ENCODE peak calls at places on chromosomes 1 and 21, in five cellular contexts. D is CD8-positive, alpha-beta memory T cell; C is breast epithelium; A is lung; N is effector memory CD4-positive, alpha-beta T cell. V is an unnamed sample.
A peak's percentile ranks its signal among the peaks of the same experiment; 100 is the strongest.

GRCh38 chr1:114289321-114289720 is 135.7 kb upstream of the SYT6 start:
- DNase-seq in D (no peak), C (no peak), A (no peak), N (no peak), V (no peak)

GRCh38 chr1:1908506-1908791 is 6.6 kb upstream of the CALML6 start:
- DNase-seq in D (no peak), C (no peak), A (no peak), N (no peak), V (no peak)

GRCh38 chr1:229420765-229421164 is 13.1 kb downstream of the ACTA1 start:
- DNase-seq in D (no peak), C (no peak), A (no peak), N (no peak), V (peak; percentile 51)

GRCh38 chr1:151458936-151459330 is 361 bp downstream of the POGZ start:
- DNase-seq in D (peak; percentile 77), C (peak; percentile 56), A (peak; percentile 65), N (peak; percentile 46), V (peak; percentile 83)

GRCh38 chr1:181033128-181033798 is 520 bp upstream of the MR1 start:
- DNase-seq in D (peak; percentile 55), C (no peak), A (peak; percentile 46), N (peak; percentile 6), V (no peak)

GRCh38 chr1:47031585-47031984 is 8.1 kb downstream of the CYP4X1 start:
- DNase-seq in D (no peak), C (no peak), A (no peak), N (no peak), V (no peak)

GRCh38 chr1:197360068-197360467 is 92.0 kb downstream of the CRB1 start:
- DNase-seq in D (no peak), C (no peak), A (no peak), N (no peak), V (no peak)

GRCh38 chr1:112998592-112999235 is 42.7 kb upstream of the SLC16A1 start:
- DNase-seq in D (no peak), C (no peak), A (no peak), N (no peak), V (no peak)

GRCh38 chr1:76491737-76492136 is 375.5 kb upstream of the ST6GALNAC5 start:
- DNase-seq in D (no peak), C (no peak), A (no peak), N (no peak), V (no peak)

DNA sequence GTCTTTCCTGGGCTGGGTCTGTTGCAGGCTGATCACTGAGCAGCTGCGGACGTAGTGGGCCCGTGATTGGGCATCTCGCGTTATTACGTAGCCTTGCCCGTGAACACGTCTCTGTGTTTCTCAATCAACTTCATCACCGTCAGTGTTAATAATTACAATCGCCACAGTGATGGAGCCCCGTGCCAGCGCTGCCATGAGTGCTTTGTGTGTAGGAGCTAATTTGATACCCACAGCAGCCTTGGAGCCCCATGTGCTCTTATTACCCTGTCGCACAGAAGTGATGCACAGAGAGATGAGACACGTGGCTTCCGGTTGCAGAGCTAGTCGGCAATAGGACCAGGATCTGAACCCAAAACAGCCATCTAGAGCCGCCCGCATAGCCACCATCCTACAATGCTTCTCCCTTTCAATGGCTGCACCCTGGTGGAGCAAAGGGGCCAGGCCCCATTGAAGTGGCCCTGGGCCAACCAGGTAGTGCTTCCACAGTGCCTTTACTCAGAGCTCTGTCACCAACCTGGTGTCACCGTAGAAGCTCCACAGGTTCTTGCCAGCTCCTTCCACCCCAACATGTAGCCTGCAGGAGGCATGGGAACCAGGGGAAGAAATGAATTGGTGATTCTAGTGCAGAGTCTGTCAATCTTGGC is 398.5 kb upstream of the VAMP3 start:
- DNase-seq in D (no peak), C (no peak), A (no peak), N (no peak), V (no peak)
- H3K9me3 ChIP-seq in D (no peaks in the 10 kb centered on the region), C (no peaks in the 10 kb centered on the region), A (no peaks in the 10 kb centered on the region), N (no peaks in the 10 kb centered on the region), V (no peaks in the 10 kb centered on the region)

DNA sequence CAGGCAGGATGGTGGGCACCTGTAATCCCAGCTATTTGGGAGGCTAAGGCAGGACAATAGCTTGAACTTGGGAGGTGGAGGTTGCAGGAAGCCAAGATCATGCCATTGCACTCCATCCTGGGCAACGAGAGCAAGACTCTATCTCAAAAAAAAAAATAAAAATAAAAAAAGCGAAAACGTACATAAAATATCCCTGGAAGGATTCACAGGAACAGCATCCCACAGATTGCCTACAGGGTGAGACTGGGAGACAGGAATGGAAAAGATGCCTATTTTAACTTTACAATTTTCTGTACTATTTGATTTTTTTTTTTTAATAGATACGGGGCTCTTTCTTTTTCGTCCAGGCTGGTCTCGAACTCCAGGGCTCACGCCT is 604 bp upstream of the NBPF3 start:
- DNase-seq in D (no peak), C (no peak), A (no peak), N (no peak), V (no peak)
- H3K9me3 ChIP-seq in D (no peaks in the 10 kb centered on the region), C (no peaks in the 10 kb centered on the region), A (no peaks in the 10 kb centered on the region), N (no peaks in the 10 kb centered on the region), V (no peaks in the 10 kb centered on the region)

DNA sequence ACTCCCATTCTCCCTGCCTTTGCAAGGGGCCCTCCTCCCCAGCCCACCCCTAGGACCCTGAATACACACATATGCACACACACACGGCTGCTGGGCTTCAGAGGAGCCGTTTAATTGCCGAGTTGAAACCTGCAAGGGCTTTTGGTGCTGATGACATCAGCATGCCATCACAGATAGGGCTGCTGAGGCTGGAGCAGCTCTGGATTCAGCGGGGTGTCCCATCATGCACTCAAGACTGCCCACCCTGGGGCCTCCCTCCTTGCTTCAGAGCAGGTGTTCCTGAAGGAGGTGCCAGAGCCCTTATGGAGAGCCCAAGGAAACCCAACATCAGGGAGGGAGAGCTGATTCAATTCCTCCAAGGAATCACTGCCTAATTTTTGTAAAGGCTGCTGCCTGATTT is 5.7 kb downstream of the SYT2 start:
- DNase-seq in D (no peak), C (no peak), A (no peak), N (no peak), V (no peak)
- H3K9me3 ChIP-seq in D (no peaks in the 10 kb centered on the region), C (no peaks in the 10 kb centered on the region), A (no peaks in the 10 kb centered on the region), N (no peaks in the 10 kb centered on the region), V (no peaks in the 10 kb centered on the region)

DNA sequence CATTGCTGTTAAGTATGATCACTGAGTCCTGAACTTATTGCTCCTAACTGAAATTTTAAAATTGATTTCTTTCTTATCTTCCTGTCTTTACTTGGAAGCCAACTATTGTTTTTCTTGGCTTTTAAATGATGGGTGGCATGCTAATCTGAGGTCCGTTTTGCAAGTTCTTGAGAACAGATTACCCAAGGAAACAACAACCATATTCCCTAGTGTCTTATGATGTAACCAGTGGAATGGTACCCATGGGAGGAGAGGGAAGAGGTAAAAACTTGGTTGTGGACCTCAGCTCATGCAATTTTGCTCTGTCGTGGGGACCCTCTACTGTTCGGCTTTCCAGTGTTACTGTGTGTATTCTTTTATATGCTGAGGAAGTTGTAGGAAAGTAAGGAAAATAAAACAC is 454.8 kb upstream of the ADAMTS5 start:
- DNase-seq in D (no peak), C (no peak), A (no peak), N (no peak), V (no peak)
- H3K9me3 ChIP-seq in D (no peaks in the 10 kb centered on the region), C (no peaks in the 10 kb centered on the region), A (no peaks in the 10 kb centered on the region), N (no peaks in the 10 kb centered on the region), V (no peaks in the 10 kb centered on the region)

GRCh38 chr1:173639102-173639501 is 4.0 kb downstream of the TEX50 start:
- DNase-seq in D (no peak), C (no peak), A (no peak), N (no peak), V (no peak)

GRCh38 chr1:173635116-173635515 is at the start of gene TEX50:
- DNase-seq in D (no peak), C (no peak), A (no peak), N (no peak), V (no peak)

DNA sequence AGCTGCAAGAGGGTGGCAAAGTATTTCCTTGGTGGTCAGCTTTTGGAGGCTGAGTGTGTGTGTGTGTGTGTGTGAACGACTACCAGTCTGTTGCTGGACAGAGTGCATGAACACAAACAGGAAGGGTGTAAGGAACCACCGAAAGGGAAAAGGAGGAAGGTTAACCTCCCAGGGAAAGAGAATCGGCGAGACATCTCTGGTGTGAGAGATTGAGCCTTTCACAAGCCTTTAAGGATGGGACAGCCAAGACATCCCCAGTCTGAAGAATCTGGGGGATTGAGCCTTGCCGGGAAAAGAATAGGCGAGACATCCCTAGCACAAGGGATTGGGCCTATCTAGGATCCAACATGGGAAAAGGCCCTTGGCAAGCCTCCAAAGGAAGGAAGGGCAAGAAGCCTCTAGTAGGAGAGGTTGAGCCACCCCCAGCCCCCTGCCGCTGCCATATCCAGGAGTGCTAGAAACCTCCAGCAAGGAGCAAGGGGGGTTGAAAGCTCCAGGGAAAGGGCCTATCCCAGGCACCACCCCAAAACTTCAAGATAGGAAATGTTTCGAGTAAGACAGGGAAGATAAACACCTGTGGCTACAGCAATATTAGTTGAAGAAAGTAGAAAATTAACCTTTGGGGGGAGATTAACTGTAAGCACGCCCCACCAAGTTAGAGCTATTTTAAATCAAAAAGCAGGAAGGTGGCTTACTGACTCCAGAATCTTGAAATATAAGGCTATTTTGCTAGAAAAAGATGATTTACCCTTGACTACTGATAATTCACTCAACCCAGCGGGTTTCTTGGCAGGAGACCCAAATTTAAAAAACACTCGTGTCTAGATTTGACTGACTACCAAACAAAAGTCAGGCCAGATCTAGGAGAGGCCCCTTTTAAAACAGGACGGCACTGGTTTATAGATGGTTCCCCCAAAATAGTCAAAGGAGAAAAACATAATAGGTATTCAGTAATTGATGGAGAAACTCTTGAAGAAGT is 3.2 kb downstream of the TEX50 start:
- DNase-seq in D (no peak), C (no peak), A (no peak), N (no peak), V (no peak)
- H3K9me3 ChIP-seq in D (no peaks in the 10 kb centered on the region), C (no peaks in the 10 kb centered on the region), A (no peaks in the 10 kb centered on the region), N (no peaks in the 10 kb centered on the region), V (peaks cover 4% of the 10 kb centered on the region)

DNA sequence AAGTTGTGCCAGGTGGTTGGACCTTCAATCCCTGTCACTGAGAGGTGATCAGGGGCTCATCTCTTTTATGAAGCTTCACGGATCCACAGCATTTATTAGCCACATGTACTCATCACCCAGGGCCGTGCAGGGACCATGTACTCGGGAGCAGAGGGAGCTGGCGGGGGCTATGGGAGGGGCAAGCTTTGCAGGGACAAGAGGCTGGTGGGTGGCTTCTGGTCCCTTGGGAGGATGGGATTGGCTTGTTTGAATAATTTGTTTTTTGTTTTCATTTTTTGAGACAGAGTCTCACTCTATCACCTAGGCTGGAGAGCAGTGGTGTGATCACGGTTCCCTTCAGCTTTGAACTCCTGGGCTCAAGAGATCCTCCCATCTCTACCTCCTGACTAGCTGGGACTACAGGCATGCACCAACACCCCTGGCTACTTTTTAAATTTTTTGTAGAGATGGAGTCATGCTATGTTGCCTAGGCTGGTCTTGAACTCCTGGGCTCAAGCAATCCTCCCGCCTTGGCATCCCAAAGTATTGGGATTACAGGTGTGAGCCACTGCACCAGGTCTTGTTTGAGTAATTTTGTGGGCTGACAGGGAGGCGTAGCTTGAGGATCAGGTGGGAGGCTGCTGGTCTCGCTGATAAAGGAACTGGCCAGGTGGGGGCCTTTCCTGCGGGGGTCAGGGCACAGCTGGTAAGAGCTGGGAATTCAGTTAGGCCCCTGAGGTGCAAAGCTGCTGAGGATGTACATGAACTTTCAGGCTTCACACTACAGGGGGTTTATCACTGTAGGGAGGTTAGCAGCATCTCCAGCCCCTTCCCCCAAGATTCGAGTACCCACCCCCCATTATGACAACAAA is 308.0 kb upstream of the C1orf174 start:
- DNase-seq in D (no peak), C (no peak), A (peak; percentile 18), N (no peak), V (no peak)
- H3K9me3 ChIP-seq in D (no peaks in the 10 kb centered on the region), C (no peaks in the 10 kb centered on the region), A (peaks cover 3% of the 10 kb centered on the region), N (no peaks in the 10 kb centered on the region), V (no peaks in the 10 kb centered on the region)

V was measured in Caco-2.